ENCODE peak calls at places on chromosomes 4 and X, in six cellular contexts. Q, B, V, F, S and Z are unnamed samples.

GRCh38 chr4:148007303-148007702 is 275.4 kb downstream of the ARHGAP10 start:
- DNase-seq in S (no peak), B (no peak), Q (no peak), V (peak; percentile 94), F (no peak), Z (peak; percentile 90)

GRCh38 chrX:15874672-15875071 is 20.1 kb upstream of the AP1S2 start:
- DNase-seq in V (no peak), S (no peak), F (no peak), Q (no peak), B (no peak), Z (no peak)

GRCh38 chr4:2480649-2481048 is 11.7 kb downstream of the RNF4 start:
- DNase-seq in V (no peak), S (no peak), F (no peak), Q (no peak), B (no peak), Z (no peak)

GRCh38 chr4:33494150-33494549 is 2750.2 kb downstream of the ARAP2 start:
- DNase-seq in V (peak; percentile 55), F (no peak), S (no peak), B (no peak), Q (no peak), Z (no peak)

GRCh38 chrX:2781698-2782097 is 29.9 kb downstream of the XG start:
- DNase-seq in F (no peak), S (no peak), Q (no peak), V (no peak), B (no peak), Z (no peak)

GRCh38 chrX:31287861-31288260 is 216.0 kb upstream of the FTHL17 start:
- DNase-seq in S (no peak), F (no peak), V (peak; percentile 42), Q (no peak), B (no peak), Z (no peak)

GRCh38 chrX:10159069-10159468 is 2.3 kb downstream of the CLCN4 start:
- DNase-seq in B (no peak), Q (no peak), S (no peak), F (no peak), V (no peak), Z (no peak)

GRCh38 chr4:3250438-3250955 is 1.5 kb downstream of the MSANTD1 start:
- DNase-seq in B (no peak), S (peak; percentile 34), F (no peak), Q (no peak), V (no peak), Z (no peak)

GRCh38 chrX:130716822-130717405 is 186.1 kb downstream of the ENOX2 start:
- DNase-seq in V (peak; percentile 59), F (no peak), S (no peak), B (no peak), Q (no peak), Z (no peak)

GRCh38 chr4:85393201-85393600 is 81.7 kb upstream of the ARHGAP24 start:
- DNase-seq in V (no peak), S (no peak), B (no peak), Q (no peak), F (no peak), Z (no peak)

GRCh38 chr4:85391011-85391410 is 83.9 kb upstream of the ARHGAP24 start:
- DNase-seq in V (no peak), S (no peak), B (no peak), Q (no peak), F (no peak), Z (no peak)

DNA sequence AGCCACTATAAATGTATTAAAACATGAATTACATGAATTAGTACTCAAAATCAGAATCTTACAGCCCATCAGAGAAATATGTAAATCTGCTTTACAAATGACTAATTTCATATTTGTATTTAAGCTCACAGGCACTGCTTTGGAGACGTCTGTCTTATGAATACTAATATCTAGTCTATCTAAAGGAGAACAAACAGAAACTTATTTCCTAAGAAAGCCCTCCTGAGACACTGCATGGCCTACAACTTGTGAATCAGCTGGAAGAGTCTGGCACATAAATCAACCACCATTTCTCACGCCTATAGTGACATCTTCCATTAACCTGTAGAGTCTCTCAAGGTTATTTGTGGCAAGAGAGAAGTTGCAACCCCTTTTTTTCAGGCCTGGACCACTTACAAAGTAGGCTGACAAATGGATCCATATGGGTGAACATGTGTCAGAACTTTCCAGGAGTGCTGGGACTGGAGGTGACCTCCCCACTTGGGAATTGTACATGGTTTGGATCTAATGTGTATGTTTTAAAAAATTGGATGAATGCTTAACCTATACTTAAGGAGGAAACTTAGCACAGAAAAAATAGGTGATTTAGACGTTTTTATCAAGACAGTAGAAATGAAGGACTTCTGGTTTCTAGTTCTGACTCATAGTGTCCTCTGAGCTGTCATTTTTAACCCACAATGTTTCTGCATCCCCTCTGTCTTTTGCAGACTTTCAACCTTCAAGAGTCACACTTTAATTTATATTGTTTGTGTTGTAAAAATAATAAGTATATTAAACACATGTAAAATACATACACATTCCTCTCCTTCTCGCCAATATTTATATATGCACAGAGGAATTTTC is 83.2 kb upstream of the ARHGAP24 start:
- DNase-seq in B (no peak), V (no peak), Q (no peak), S (no peak), F (no peak), Z (no peak)
- H3K27ac ChIP-seq in B (peak overlapping the region; percentile 11), V (no peak overlapping the region), Q (no peak overlapping the region), S (no peak overlapping the region), F (no peak overlapping the region), Z (no peak overlapping the region)

GRCh38 chr4:94251094-94251493 is 43.4 kb downstream of the SMARCAD1 start:
- DNase-seq in V (no peak), F (no peak), B (no peak), Q (no peak), S (no peak), Z (no peak)

GRCh38 chr4:94253036-94253435 is 45.4 kb downstream of the SMARCAD1 start:
- DNase-seq in F (no peak), B (no peak), V (no peak), S (no peak), Q (no peak), Z (peak; percentile 21)

GRCh38 chr4:94256144-94256783 is 48.6 kb downstream of the SMARCAD1 start:
- DNase-seq in V (no peak), F (no peak), B (no peak), Q (no peak), S (no peak), Z (no peak)

GRCh38 chr4:94262163-94263016 is 54.7 kb downstream of the SMARCAD1 start:
- DNase-seq in Q (no peak), F (no peak), S (no peak), B (no peak), V (no peak), Z (no peak)

DNA sequence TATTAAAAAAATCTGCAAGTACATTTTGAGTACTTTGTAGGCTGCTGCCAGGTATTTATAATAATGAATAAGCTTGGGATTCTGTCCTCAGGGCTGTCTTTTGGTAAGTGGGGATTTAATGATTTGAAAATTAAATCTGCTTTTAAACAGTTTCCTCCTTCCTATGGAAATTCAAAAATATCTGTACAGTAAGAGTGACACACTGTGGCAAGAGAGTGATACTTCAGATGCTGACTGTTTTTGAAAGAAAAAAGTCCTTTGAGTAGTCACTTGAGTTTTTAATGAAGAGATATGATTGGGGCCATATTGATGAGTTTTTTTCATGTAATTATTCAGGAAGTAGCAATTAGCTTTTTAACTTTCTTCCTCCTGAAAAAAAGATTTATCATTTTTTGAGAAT is 49.2 kb downstream of the SMARCAD1 start:
- DNase-seq in V (no peak), Q (no peak), F (no peak), B (no peak), S (no peak), Z (no peak)
- H3K36me3 ChIP-seq in V (peaks cover 21% of the 10 kb centered on the region), Q (peaks cover 8% of the 10 kb centered on the region), F (no peaks in the 10 kb centered on the region), B (peaks cover 19% of the 10 kb centered on the region), S (no peaks in the 10 kb centered on the region), Z (peaks cover 24% of the 10 kb centered on the region)

DNA sequence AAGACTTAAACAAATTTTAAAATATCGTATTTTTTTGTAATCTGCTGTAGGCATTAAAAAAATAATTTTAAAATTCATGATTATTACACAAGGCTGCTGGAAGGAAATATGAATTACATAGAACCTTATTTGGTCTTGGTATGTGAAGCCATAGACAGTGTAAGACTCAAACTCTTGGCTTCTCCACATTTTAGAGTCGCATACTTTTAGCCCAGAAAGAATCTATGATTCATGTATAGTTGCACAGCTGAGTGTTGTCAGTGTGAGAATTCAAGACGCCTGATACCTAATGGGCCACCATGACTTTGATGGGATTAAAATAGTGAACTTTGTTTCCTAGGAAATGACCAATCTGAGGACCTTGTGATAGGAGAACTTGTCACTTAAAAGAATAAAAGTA is 1.4 kb downstream of the INTU start:
- DNase-seq in Q (no peak), F (no peak), B (no peak), S (no peak), V (peak; percentile 76), Z (no peak)
- H3K4me3 ChIP-seq in Q (no peak overlapping the region), F (no peak overlapping the region), B (no peak overlapping the region), S (no peak overlapping the region), V (no peak overlapping the region), Z (no peak overlapping the region)

DNA sequence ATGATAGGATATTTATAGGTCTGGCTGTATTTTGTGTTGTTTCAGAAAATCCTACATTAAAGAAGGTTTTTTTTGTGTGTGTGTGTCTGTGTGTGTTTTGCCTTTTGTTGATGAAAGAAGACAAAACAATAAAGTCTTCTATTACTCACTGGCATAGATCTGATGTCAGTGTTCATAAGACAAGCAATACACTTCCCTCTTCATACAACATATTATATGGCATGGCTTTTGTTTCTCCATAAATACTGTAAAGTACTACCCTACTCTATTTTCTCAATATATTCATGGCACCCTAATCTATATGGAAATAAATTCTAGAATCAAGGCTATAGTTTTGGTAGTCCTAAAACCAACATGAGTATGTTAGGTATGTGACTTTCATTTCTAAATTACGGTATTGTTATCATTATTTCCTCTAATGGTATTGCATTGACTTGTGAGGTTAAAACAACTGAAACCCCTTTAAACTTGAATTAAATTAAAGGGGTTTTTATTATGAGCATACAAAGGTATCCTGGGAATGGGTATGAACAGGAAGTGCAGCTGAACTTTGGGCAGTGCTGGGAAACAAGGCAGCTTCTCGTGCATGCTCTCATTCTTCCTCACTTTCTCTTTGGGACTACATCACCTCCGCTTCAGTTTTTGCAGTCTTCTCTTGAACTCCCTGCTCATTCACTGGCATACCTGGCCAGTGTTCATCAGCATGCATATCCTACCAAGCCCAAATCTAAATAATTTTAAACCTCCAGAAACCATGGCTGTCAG is 70.5 kb upstream of the PRSS48 start:
- DNase-seq in V (no peak), F (no peak), S (no peak), Q (no peak), B (no peak), Z (no peak)
- H3K27ac ChIP-seq in V (peak overlapping the region; percentile 81), F (no peak overlapping the region), S (no peak overlapping the region), Q (no peak overlapping the region), B (peak overlapping the region; percentile 77), Z (no peak overlapping the region)

GRCh38 chr4:78517050-78517652 is 34.4 kb upstream of the ANXA3 start:
- DNase-seq in F (no peak), Q (no peak), V (peak; percentile 64), S (no peak), B (no peak), Z (no peak)

GRCh38 chr4:78512357-78512920 is 39.1 kb upstream of the ANXA3 start:
- DNase-seq in S (peak; percentile 59), B (no peak), F (no peak), V (peak; percentile 40), Q (peak; percentile 74), Z (no peak)

GRCh38 chr4:78510681-78511080 is 40.9 kb upstream of the ANXA3 start:
- DNase-seq in F (no peak), Q (no peak), B (no peak), S (no peak), V (no peak), Z (no peak)

GRCh38 chr4:78510108-78510507 is 41.5 kb upstream of the ANXA3 start:
- DNase-seq in Q (no peak), V (no peak), B (no peak), F (no peak), S (no peak), Z (no peak)

GRCh38 chr4:78513411-78513975 is 38.1 kb upstream of the ANXA3 start:
- DNase-seq in B (no peak), S (no peak), F (no peak), Q (no peak), V (peak; percentile 15), Z (no peak)
- H3K36me3 ChIP-seq in B (no peaks in the 10 kb centered on the region), S (no peaks in the 10 kb centered on the region), F (no peaks in the 10 kb centered on the region), Q (no peaks in the 10 kb centered on the region), V (no peaks in the 10 kb centered on the region), Z (no peaks in the 10 kb centered on the region)